ENCODE peak calls at places on chromosomes 1 and 21, in ten cellular contexts. O, G, I, J, S, N, Q, K, V and F are unnamed samples.
A peak's percentile ranks its signal among the peaks of the same experiment; 100 is the strongest.

GRCh38 chr1:165408518-165408917 is 36.4 kb downstream of the RXRG start:
- DNase-seq in I (peak; percentile 30), K (peak; percentile 75), S (peak; percentile 65), Q (no peak), N (no peak), G (no peak), O (peak; percentile 20), J (no peak), V (no peak), F (peak; percentile 34)

GRCh38 chr1:24640288-24640687 is 2.8 kb upstream of the SRRM1 start:
- DNase-seq in V (no peak), I (no peak), O (no peak), J (no peak), S (peak; percentile 24), N (no peak), G (no peak), Q (no peak), K (no peak), F (no peak)

GRCh38 chr1:30879940-30880339 is 28.6 kb downstream of the SDC3 start:
- DNase-seq in K (no peak), V (no peak), Q (no peak), N (no peak), J (no peak), I (peak; percentile 27), O (no peak), G (no peak), S (peak; percentile 97), F (peak; percentile 97)

GRCh38 chr1:97461782-97462181 is 459.1 kb downstream of the DPYD start:
- DNase-seq in K (no peak), G (no peak), N (no peak), V (no peak), J (no peak), O (no peak), Q (peak; percentile 43), S (peak; percentile 7), I (no peak), F (no peak)

GRCh38 chr1:34379911-34380310 is 203.2 kb downstream of the C1orf94 start:
- DNase-seq in J (no peak), G (no peak), S (no peak), O (no peak), N (no peak), V (no peak), Q (no peak), I (no peak), K (no peak), F (no peak)

GRCh38 chr1:11535761-11536572 is 57.0 kb downstream of the DISP3 start:
- DNase-seq in K (no peak), I (peak; percentile 10), N (no peak), Q (peak; percentile 36), J (no peak), V (no peak), O (no peak), S (no peak), G (no peak), F (no peak)

GRCh38 chr21:28737671-28738279 is 254.9 kb downstream of the LTN1 start:
- DNase-seq in J (no peak), Q (no peak), I (peak; percentile 30), G (no peak), S (peak; percentile 77), K (no peak), V (no peak), O (peak; percentile 29), N (no peak), F (peak; percentile 73)

GRCh38 chr1:206489980-206490534 is 17.3 kb upstream of the RASSF5 start:
- DNase-seq in V (no peak), Q (peak; percentile 82), K (peak; percentile 79), O (peak; percentile 68), I (peak; percentile 47), N (peak; percentile 81), S (peak; percentile 87), G (peak; percentile 82), J (no peak), F (peak; percentile 60)

GRCh38 chr1:88036345-88036999 is 647.6 kb upstream of the PKN2 start:
- DNase-seq in V (no peak), G (no peak), N (peak; percentile 46), I (no peak), Q (no peak), K (no peak), J (no peak), O (no peak), S (no peak), F (no peak)

GRCh38 chr1:40818264-40818961 is 34.8 kb downstream of the KCNQ4 start:
- DNase-seq in N (no peak), O (no peak), V (no peak), G (peak; percentile 86), Q (no peak), I (peak; percentile 41), J (no peak), S (peak; percentile 75), K (no peak), F (no peak)

GRCh38 chr1:192732787-192733186 is 76.1 kb upstream of the RGS2 start:
- DNase-seq in K (peak; percentile 47), G (no peak), O (no peak), N (no peak), I (no peak), Q (peak; percentile 75), S (no peak), V (no peak), J (no peak), F (no peak)